ENCODE peak calls at places on chromosome 20, in ten cellular contexts. S, B, Y, W, X, V, F, O, I and E are unnamed samples.

GRCh38 chr20:43681991-43682410 is 15.1 kb downstream of the MYBL2 start:
- DNase-seq in S (no peak), B (peak; percentile 10), Y (no peak), W (no peak), X (no peak), V (no peak), F (peak; percentile 25), O (no peak), I (no peak), E (peak; percentile 79)

GRCh38 chr20:39210331-39211074 is 248.4 kb downstream of the DHX35 start:
- DNase-seq in S (no peak), B (no peak), Y (no peak), W (no peak), X (no peak), V (no peak), F (no peak), O (no peak), I (no peak), E (no peak)

GRCh38 chr20:47576516-47577033 is 74.9 kb downstream of the NCOA3 start:
- DNase-seq in S (peak; percentile 91), B (no peak), Y (no peak), W (peak; percentile 54), X (peak; percentile 33), V (peak; percentile 22), F (no peak), O (no peak), I (no peak), E (peak; percentile 47)

GRCh38 chr20:62804632-62805364 is at the start of gene OGFR:
- DNase-seq in S (peak; percentile 59), B (peak; percentile 89), Y (peak; percentile 51), W (peak; percentile 41), X (peak; percentile 50), V (no peak), F (peak; percentile 77), O (peak; percentile 59), I (no peak), E (peak; percentile 88)

GRCh38 chr20:37948956-37949355 is 46.0 kb downstream of the VSTM2L start:
- DNase-seq in S (no peak), B (no peak), Y (no peak), W (peak; percentile 3), X (no peak), V (no peak), F (no peak), O (no peak), I (no peak), E (no peak)

GRCh38 chr20:6959900-6960312 is 192.4 kb downstream of the BMP2 start:
- DNase-seq in S (no peak), B (no peak), Y (no peak), W (no peak), X (no peak), V (no peak), F (no peak), O (no peak), I (no peak), E (no peak)

GRCh38 chr20:47568019-47568418 is 66.3 kb downstream of the NCOA3 start:
- DNase-seq in S (no peak), B (no peak), Y (no peak), W (peak; percentile 92), X (no peak), V (no peak), F (no peak), O (no peak), I (no peak), E (no peak)

GRCh38 chr20:37969949-37970855 is 63.1 kb downstream of the TTI1 start:
- DNase-seq in S (peak; percentile 11), B (no peak), Y (no peak), W (peak; percentile 5), X (no peak), V (no peak), F (no peak), O (no peak), I (no peak), E (no peak)

GRCh38 chr20:57882451-57883161 is 172.8 kb upstream of the PMEPA1 start:
- DNase-seq in S (peak; percentile 11), B (no peak), Y (no peak), W (peak; percentile 43), X (no peak), V (no peak), F (no peak), O (no peak), I (no peak), E (no peak)

GRCh38 chr20:62907377-62908317 is 18.7 kb downstream of the DIDO1 start:
- DNase-seq in S (peak; percentile 20), B (peak; percentile 74), Y (no peak), W (no peak), X (no peak), V (no peak), F (peak; percentile 62), O (no peak), I (no peak), E (peak; percentile 57)

GRCh38 chr20:6533828-6534388 is 233.6 kb upstream of the BMP2 start:
- DNase-seq in S (peak; percentile 95), B (no peak), Y (no peak), W (peak; percentile 85), X (no peak), V (peak; percentile 53), F (no peak), O (no peak), I (no peak), E (no peak)

GRCh38 chr20:16662462-16662861 is 67.4 kb upstream of the SNRPB2 start:
- DNase-seq in S (no peak), B (no peak), Y (no peak), W (no peak), X (no peak), V (no peak), F (no peak), O (no peak), I (no peak), E (no peak)

GRCh38 chr20:11468880-11469279 is 448.8 kb upstream of the BTBD3 start:
- DNase-seq in S (no peak), B (no peak), Y (no peak), W (no peak), X (no peak), V (no peak), F (no peak), O (no peak), I (no peak), E (no peak)

GRCh38 chr20:47256665-47257236 is 99.7 kb downstream of the ZMYND8 start:
- DNase-seq in S (no peak), B (no peak), Y (no peak), W (no peak), X (no peak), V (no peak), F (no peak), O (no peak), I (no peak), E (no peak)

GRCh38 chr20:19709635-19710335 is 48.3 kb upstream of the RIN2 start:
- DNase-seq in S (no peak), B (no peak), Y (no peak), W (no peak), X (no peak), V (no peak), F (no peak), O (no peak), I (no peak), E (no peak)

GRCh38 chr20:59094576-59094975 is 52.0 kb upstream of the PRELID3B start:
- DNase-seq in S (no peak), B (no peak), Y (no peak), W (no peak), X (no peak), V (no peak), F (no peak), O (no peak), I (no peak), E (no peak)

GRCh38 chr20:45892828-45893500 is 1.8 kb downstream of the CTSA start:
- DNase-seq in S (no peak), B (no peak), Y (no peak), W (no peak), X (no peak), V (no peak), F (peak; percentile 36), O (no peak), I (no peak), E (no peak)

GRCh38 chr20:1418335-1418734 is 25.5 kb upstream of the FKBP1A start:
- DNase-seq in S (no peak), B (no peak), Y (no peak), W (peak; percentile 52), X (no peak), V (peak; percentile 24), F (no peak), O (no peak), I (no peak), E (no peak)

GRCh38 chr20:371755-372542 is 8.6 kb upstream of the TRIB3 start:
- DNase-seq in S (peak; percentile 27), B (peak; percentile 48), Y (no peak), W (peak; percentile 93), X (no peak), V (no peak), F (no peak), O (no peak), I (no peak), E (no peak)

GRCh38 chr20:47099749-47100515 is 205.3 kb downstream of the EYA2 start:
- DNase-seq in S (no peak), B (no peak), Y (no peak), W (peak; percentile 62), X (no peak), V (no peak), F (no peak), O (no peak), I (no peak), E (no peak)

GRCh38 chr20:35661013-35661412 is 3.7 kb downstream of the CPNE1 start:
- DNase-seq in S (peak; percentile 38), B (no peak), Y (no peak), W (peak; percentile 4), X (no peak), V (no peak), F (no peak), O (no peak), I (no peak), E (no peak)

GRCh38 chr20:63534831-63535651 is 2.1 kb downstream of the PTK6 start:
- DNase-seq in S (no peak), B (no peak), Y (no peak), W (peak; percentile 25), X (no peak), V (no peak), F (no peak), O (no peak), I (no peak), E (no peak)

GRCh38 chr20:61757678-61758555 is 307.8 kb downstream of the TAF4 start:
- DNase-seq in S (no peak), B (no peak), Y (no peak), W (peak; percentile 50), X (no peak), V (no peak), F (no peak), O (no peak), I (no peak), E (no peak)